ENCODE peak calls at places on chromosomes 13 and 19, in eight cellular contexts. Q is nephron progenitor cell; J is D721Med; Y is kidney epithelial cell; U is activated CD8-positive, alpha-beta T cell treated with anti-CD3 and anti-CD28 coated beads for 36 hours; D is GM10248; R is kidney; Z is fibroblast of lung. W is an unnamed sample.

GRCh38 chr13:49373699-49374098 is 70.2 kb downstream of the CAB39L start:
- DNase-seq in Z (peak; percentile 58), U (no peak), Q (no peak), R (no peak), D (no peak), J (no peak), Y (no peak), W (no peak)

GRCh38 chr19:17687141-17687856 is 855 bp downstream of the UNC13A start:
- DNase-seq in Q (no peak), J (no peak), D (no peak), U (no peak), R (no peak), Y (no peak), Z (no peak), W (no peak)

GRCh38 chr13:68019901-68020300 is 789.8 kb upstream of the PCDH9 start:
- DNase-seq in D (no peak), J (no peak), Y (peak; percentile 10), R (no peak), Z (no peak), U (no peak), Q (no peak), W (no peak)

GRCh38 chr19:1213391-1214286 is 8.1 kb downstream of the STK11 start:
- DNase-seq in Y (no peak), U (peak; percentile 73), Q (peak; percentile 48), J (no peak), D (peak; percentile 55), Z (peak; percentile 78), R (peak; percentile 87), W (peak; percentile 77)

GRCh38 chr19:13835791-13836723 is 40.8 kb downstream of the ZSWIM4 start:
- DNase-seq in Y (no peak), Q (no peak), Z (no peak), J (no peak), R (peak; percentile 81), U (no peak), D (no peak), W (no peak)

GRCh38 chr19:41316306-41316920 is 6.4 kb downstream of the CCDC97 start:
- DNase-seq in J (no peak), Z (no peak), D (no peak), U (no peak), Y (no peak), Q (no peak), R (no peak), W (no peak)

GRCh38 chr19:791605-792360 is 5.5 kb upstream of the PTBP1 start:
- DNase-seq in R (peak; percentile 78), Z (no peak), J (no peak), Q (no peak), U (no peak), Y (no peak), D (no peak), W (no peak)

GRCh38 chr13:22828081-22828480 is 352.7 kb upstream of the SGCG start:
- DNase-seq in D (no peak), Z (peak; percentile 17), R (no peak), Q (no peak), J (no peak), U (no peak), Y (peak; percentile 89), W (no peak)

GRCh38 chr19:34261335-34262109 is 7.2 kb downstream of the GARRE1 start:
- DNase-seq in J (peak; percentile 57), D (no peak), R (no peak), Q (no peak), U (no peak), Z (no peak), Y (no peak), W (no peak)

GRCh38 chr19:39401549-39402416 is 4.9 kb upstream of the ZFP36 start:
- DNase-seq in Z (peak; percentile 85), Y (peak; percentile 81), J (no peak), D (peak; percentile 67), R (peak; percentile 87), Q (no peak), U (peak; percentile 95), W (peak; percentile 75)

GRCh38 chr19:11535792-11536595 is 2.7 kb upstream of the CNN1 start:
- DNase-seq in Y (no peak), D (peak; percentile 96), Q (peak; percentile 96), J (peak; percentile 96), R (peak; percentile 97), Z (peak; percentile 82), U (peak; percentile 93), W (peak; percentile 98)

GRCh38 chr19:11534538-11534937 is 4.1 kb upstream of the CNN1 start:
- DNase-seq in Z (no peak), U (no peak), J (no peak), Q (no peak), Y (no peak), R (no peak), D (no peak), W (no peak)

GRCh38 chr19:11528551-11529341 is at the start of gene ECSIT:
- DNase-seq in Z (peak; percentile 98), R (peak; percentile 99), D (peak; percentile 97), Y (peak; percentile 95), U (peak; percentile 98), J (peak; percentile 96), Q (peak; percentile 92), W (peak; percentile 98)

GRCh38 chr19:11530432-11530831 is 1.5 kb upstream of the ECSIT start:
- DNase-seq in Q (peak; percentile 39), Z (peak; percentile 82), R (peak; percentile 89), D (peak; percentile 65), U (peak; percentile 74), J (peak; percentile 86), Y (no peak), W (peak; percentile 63)
- TF ChIP-seq CTCF in Q (no peak), Z (peak; percentile 32), R (no peak), D (no peak), U (no peak), J (peak; percentile 41), Y (peak; percentile 23), W (peak; percentile 13)

GRCh38 chr19:44807162-44807561 is 1.7 kb upstream of the BCAM start:
- DNase-seq in J (no peak), U (no peak), Y (no peak), R (no peak), Q (no peak), D (no peak), Z (no peak), W (no peak)

GRCh38 chr19:44808463-44809371 is at the start of gene BCAM:
- DNase-seq in J (peak; percentile 94), Q (peak; percentile 81), U (peak; percentile 13), Y (no peak), D (peak; percentile 57), R (peak; percentile 96), Z (peak; percentile 64), W (peak; percentile 71)

GRCh38 chr19:44806271-44806670 is 2.6 kb upstream of the BCAM start:
- DNase-seq in D (no peak), Z (no peak), R (no peak), J (no peak), Q (no peak), Y (no peak), U (no peak), W (no peak)

GRCh38 chr19:44809856-44810554 is 1.1 kb downstream of the BCAM start:
- DNase-seq in R (no peak), Q (peak; percentile 60), Y (no peak), Z (no peak), D (peak; percentile 13), U (no peak), J (no peak), W (no peak)

GRCh38 chr19:44807652-44808462 is 1.0 kb upstream of the BCAM start:
- DNase-seq in R (peak; percentile 92), U (no peak), J (no peak), Y (peak; percentile 43), Q (peak; percentile 74), Z (peak; percentile 60), D (peak; percentile 55), W (peak; percentile 70)
- TF ChIP-seq CTCF in R (peak; percentile 60), U (no peak), J (peak; percentile 18), Y (peak; percentile 37), Q (peak; percentile 54), Z (peak; percentile 56), D (peak; percentile 47), W (peak; percentile 38)

GRCh38 chr13:60327551-60327950 is 69.5 kb upstream of the TDRD3 start:
- DNase-seq in J (no peak), Y (no peak), U (no peak), Z (no peak), R (no peak), Q (no peak), D (no peak), W (no peak)

GRCh38 chr13:60328073-60328472 is 68.9 kb upstream of the TDRD3 start:
- DNase-seq in Y (no peak), Z (no peak), Q (no peak), D (no peak), U (no peak), J (no peak), R (no peak), W (peak; percentile 26)

GRCh38 chr13:60326273-60326672 is 70.7 kb upstream of the TDRD3 start:
- DNase-seq in D (no peak), Y (no peak), J (no peak), Z (no peak), R (no peak), U (no peak), Q (no peak), W (no peak)

GRCh38 chr13:60331249-60332012 is 65.6 kb upstream of the TDRD3 start:
- DNase-seq in J (no peak), U (no peak), Q (no peak), D (no peak), Z (no peak), Y (no peak), R (no peak), W (no peak)

DNA sequence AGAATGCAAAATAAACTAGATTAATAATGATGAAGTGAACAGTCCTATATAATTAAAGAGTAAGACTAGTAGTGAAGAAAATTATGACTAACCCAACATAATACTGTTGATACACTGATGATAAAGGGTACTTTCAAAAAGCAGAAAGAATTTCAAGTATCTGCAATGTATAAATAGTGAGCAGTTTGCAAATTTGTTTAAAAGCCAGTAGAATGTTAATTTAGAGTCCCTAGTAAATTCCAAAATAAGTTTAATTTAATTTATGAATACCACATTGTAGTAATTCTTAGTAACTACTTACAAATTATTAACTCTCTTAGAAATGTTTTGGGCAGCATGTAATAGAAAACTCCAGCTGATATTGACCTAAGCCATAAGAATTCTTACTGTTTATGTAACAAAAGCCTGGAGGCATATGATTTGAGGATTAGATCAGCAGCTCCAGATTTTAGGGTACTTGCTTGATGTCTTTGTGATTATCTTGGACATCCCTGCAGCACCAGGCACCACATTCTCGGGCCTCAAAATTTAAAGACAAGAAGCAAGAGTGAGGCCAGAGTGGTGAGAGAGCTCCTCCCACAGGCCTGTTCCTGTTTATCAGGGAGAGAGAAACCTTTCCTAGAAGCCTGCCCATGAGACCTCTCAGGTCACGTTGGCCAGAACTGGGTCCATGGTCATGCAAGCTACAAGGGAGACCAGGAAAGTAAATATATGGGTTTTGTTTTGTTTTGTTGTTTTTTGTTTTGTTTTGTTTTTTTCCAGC is 67.6 kb upstream of the TDRD3 start:
- DNase-seq in J (no peak), Y (no peak), D (peak; percentile 36), Q (peak; percentile 45), Z (peak; percentile 29), R (no peak), U (peak; percentile 40), W (peak; percentile 48)
- TF ChIP-seq CTCF in J (peak; percentile 52), Y (peak; percentile 71), D (peak; percentile 60), Q (peak; percentile 53), Z (peak; percentile 49), R (peak; percentile 60), U (no peak), W (peak; percentile 21)

DNA sequence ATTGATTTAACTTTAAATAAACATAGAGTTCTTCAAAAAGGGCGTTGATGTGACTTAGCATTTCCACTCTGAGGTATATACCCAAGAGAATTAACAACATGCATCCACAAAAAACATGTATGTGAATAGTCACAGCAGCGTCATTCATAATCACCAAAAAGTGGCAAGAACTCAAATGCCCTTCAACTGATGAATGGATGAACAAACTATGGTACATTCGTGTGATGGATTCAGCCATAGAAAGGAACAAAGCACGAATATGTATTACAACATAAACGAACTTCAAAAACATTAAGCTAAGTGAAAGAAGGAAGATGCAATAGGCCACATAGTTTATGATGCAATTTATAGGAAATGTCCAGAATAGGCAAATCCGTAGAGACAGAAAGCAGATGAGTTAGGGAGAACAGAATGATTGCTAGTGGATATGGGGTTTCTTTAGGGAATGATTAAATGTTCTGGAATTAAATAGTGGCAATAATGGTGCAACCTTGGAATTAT is 72.3 kb upstream of the UQCRFS1 start:
- DNase-seq in Z (no peak), U (no peak), D (no peak), J (no peak), Q (no peak), Y (no peak), R (no peak), W (no peak)
- TF ChIP-seq CTCF in Z (no peak), U (no peak), D (no peak), J (no peak), Q (no peak), Y (no peak), R (no peak), W (no peak)

W was measured in GM13976.